ENCODE peak calls at places on chromosomes 3 and 15, in six cellular contexts. One of them, this sample, is unnamed.

GRCh38 chr15:89486726-89487050 is 9.7 kb downstream of the RHCG start:
- DNase-seq in GM12864: peak
- DNase-seq in osteoblast: no peak
- DNase-seq in nephron progenitor cell: no peak
- DNase-seq in endothelial cell of umbilical vein: no peak
- DNase-seq in GM20000: no peak
- DNase-seq in this sample: no peak

GRCh38 chr3:150681037-150681436 is 22.7 kb downstream of the ERICH6 start:
- DNase-seq in GM12864: peak
- DNase-seq in osteoblast: no peak
- DNase-seq in nephron progenitor cell: no peak
- DNase-seq in endothelial cell of umbilical vein: no peak
- DNase-seq in GM20000: peak
- DNase-seq in this sample: no peak

GRCh38 chr3:194615221-194615620 is 18.0 kb downstream of the TMEM44 start:
- DNase-seq in GM12864: no peak
- DNase-seq in osteoblast: no peak
- DNase-seq in nephron progenitor cell: no peak
- DNase-seq in endothelial cell of umbilical vein: no peak
- DNase-seq in GM20000: no peak
- DNase-seq in this sample: no peak

GRCh38 chr15:100766225-100767001 is 113.2 kb upstream of the ALDH1A3 start:
- DNase-seq in GM12864: no peak
- DNase-seq in osteoblast: peak
- DNase-seq in nephron progenitor cell: peak
- DNase-seq in endothelial cell of umbilical vein: no peak
- DNase-seq in GM20000: peak
- DNase-seq in this sample: no peak

GRCh38 chr15:60118146-60118545 is 114.0 kb downstream of the FOXB1 start:
- DNase-seq in GM12864: no peak
- DNase-seq in osteoblast: no peak
- DNase-seq in nephron progenitor cell: peak
- DNase-seq in endothelial cell of umbilical vein: no peak
- DNase-seq in GM20000: no peak
- DNase-seq in this sample: no peak

GRCh38 chr3:59922226-59922625 is 872.4 kb upstream of the CFAP20DC start:
- DNase-seq in GM12864: no peak
- DNase-seq in osteoblast: peak
- DNase-seq in nephron progenitor cell: no peak
- DNase-seq in endothelial cell of umbilical vein: no peak
- DNase-seq in GM20000: no peak
- DNase-seq in this sample: no peak

GRCh38 chr3:110583373-110583935 is 488.2 kb upstream of the NECTIN3 start:
- DNase-seq in GM12864: no peak
- DNase-seq in osteoblast: peak
- DNase-seq in nephron progenitor cell: no peak
- DNase-seq in endothelial cell of umbilical vein: no peak
- DNase-seq in GM20000: no peak
- DNase-seq in this sample: peak

GRCh38 chr3:49567406-49567805 is 13.1 kb downstream of the BSN start:
- DNase-seq in GM12864: no peak
- DNase-seq in osteoblast: no peak
- DNase-seq in nephron progenitor cell: no peak
- DNase-seq in endothelial cell of umbilical vein: no peak
- DNase-seq in GM20000: no peak
- DNase-seq in this sample: no peak

GRCh38 chr3:71227344-71227743 is 356.2 kb downstream of the FOXP1 start:
- DNase-seq in GM12864: no peak
- DNase-seq in osteoblast: no peak
- DNase-seq in nephron progenitor cell: no peak
- DNase-seq in endothelial cell of umbilical vein: peak
- DNase-seq in GM20000: peak
- DNase-seq in this sample: no peak

GRCh38 chr15:40769310-40770146 is at the start of gene C15orf62:
- DNase-seq in GM12864: no peak
- DNase-seq in osteoblast: peak
- DNase-seq in nephron progenitor cell: no peak
- DNase-seq in endothelial cell of umbilical vein: peak
- DNase-seq in GM20000: peak
- DNase-seq in this sample: peak

GRCh38 chr15:28901987-28902745 is 16.4 kb downstream of the APBA2 start:
- DNase-seq in GM12864: no peak
- DNase-seq in osteoblast: no peak
- DNase-seq in nephron progenitor cell: no peak
- DNase-seq in endothelial cell of umbilical vein: no peak
- DNase-seq in GM20000: no peak
- DNase-seq in this sample: no peak

GRCh38 chr3:43838877-43839276 is 148.1 kb downstream of the ABHD5 start:
- DNase-seq in GM12864: no peak
- DNase-seq in osteoblast: no peak
- DNase-seq in nephron progenitor cell: no peak
- DNase-seq in endothelial cell of umbilical vein: no peak
- DNase-seq in GM20000: no peak
- DNase-seq in this sample: no peak

GRCh38 chr15:100601158-100601557 is 826 bp downstream of the LINS1 start:
- DNase-seq in GM12864: no peak
- DNase-seq in osteoblast: no peak
- DNase-seq in nephron progenitor cell: peak
- DNase-seq in endothelial cell of umbilical vein: peak
- DNase-seq in GM20000: no peak
- DNase-seq in this sample: peak

GRCh38 chr15:43492266-43492665 is 690 bp downstream of the TP53BP1 start:
- DNase-seq in GM12864: no peak
- DNase-seq in osteoblast: no peak
- DNase-seq in nephron progenitor cell: no peak
- DNase-seq in endothelial cell of umbilical vein: peak
- DNase-seq in GM20000: no peak
- DNase-seq in this sample: no peak

GRCh38 chr15:62742409-62743171 is 300.0 kb upstream of the TPM1 start:
- DNase-seq in GM12864: peak
- DNase-seq in osteoblast: peak
- DNase-seq in nephron progenitor cell: peak
- DNase-seq in endothelial cell of umbilical vein: peak
- DNase-seq in GM20000: peak
- DNase-seq in this sample: peak

GRCh38 chr15:82828064-82828463 is 18.6 kb downstream of the WHAMM start:
- DNase-seq in GM12864: no peak
- DNase-seq in osteoblast: peak
- DNase-seq in nephron progenitor cell: no peak
- DNase-seq in endothelial cell of umbilical vein: no peak
- DNase-seq in GM20000: no peak
- DNase-seq in this sample: no peak

GRCh38 chr15:48388017-48388936 is 57.0 kb downstream of the DUT start:
- DNase-seq in GM12864: no peak
- DNase-seq in osteoblast: no peak
- DNase-seq in nephron progenitor cell: no peak
- DNase-seq in endothelial cell of umbilical vein: no peak
- DNase-seq in GM20000: no peak
- DNase-seq in this sample: peak

GRCh38 chr3:194142156-194142910 is 6.4 kb downstream of the HES1 start:
- DNase-seq in GM12864: no peak
- DNase-seq in osteoblast: peak
- DNase-seq in nephron progenitor cell: no peak
- DNase-seq in endothelial cell of umbilical vein: peak
- DNase-seq in GM20000: no peak
- DNase-seq in this sample: no peak

GRCh38 chr3:169659096-169659521 is 4.4 kb downstream of the MECOM start:
- DNase-seq in GM12864: no peak
- DNase-seq in osteoblast: no peak
- DNase-seq in nephron progenitor cell: peak
- DNase-seq in endothelial cell of umbilical vein: no peak
- DNase-seq in GM20000: no peak
- DNase-seq in this sample: no peak

GRCh38 chr15:22887157-22887951 is 48.9 kb downstream of the NIPA2 start:
- DNase-seq in GM12864: no peak
- DNase-seq in osteoblast: peak
- DNase-seq in nephron progenitor cell: no peak
- DNase-seq in endothelial cell of umbilical vein: no peak
- DNase-seq in GM20000: no peak
- DNase-seq in this sample: peak

GRCh38 chr3:195766671-195767070 is 45.1 kb downstream of the MUC4 start:
- DNase-seq in GM12864: no peak
- DNase-seq in osteoblast: peak
- DNase-seq in nephron progenitor cell: no peak
- DNase-seq in endothelial cell of umbilical vein: no peak
- DNase-seq in GM20000: no peak
- DNase-seq in this sample: no peak

GRCh38 chr15:31499236-31499952 is 172.8 kb downstream of the KLF13 start:
- DNase-seq in GM12864: no peak
- DNase-seq in osteoblast: no peak
- DNase-seq in nephron progenitor cell: no peak
- DNase-seq in endothelial cell of umbilical vein: no peak
- DNase-seq in GM20000: no peak
- DNase-seq in this sample: no peak

GRCh38 chr3:107899996-107900651 is 190.7 kb downstream of the CD47 start:
- DNase-seq in GM12864: no peak
- DNase-seq in osteoblast: no peak
- DNase-seq in nephron progenitor cell: no peak
- DNase-seq in endothelial cell of umbilical vein: no peak
- DNase-seq in GM20000: no peak
- DNase-seq in this sample: peak

GRCh38 chr15:69793783-69794451 is 303.8 kb downstream of the TLE3 start:
- DNase-seq in GM12864: no peak
- DNase-seq in osteoblast: peak
- DNase-seq in nephron progenitor cell: no peak
- DNase-seq in endothelial cell of umbilical vein: no peak
- DNase-seq in GM20000: no peak
- DNase-seq in this sample: no peak

GRCh38 chr15:51876169-51876568 is 46.7 kb downstream of the TMOD3 start:
- DNase-seq in GM12864: no peak
- DNase-seq in osteoblast: no peak
- DNase-seq in nephron progenitor cell: no peak
- DNase-seq in endothelial cell of umbilical vein: no peak
- DNase-seq in GM20000: no peak
- DNase-seq in this sample: no peak

GRCh38 chr15:89964555-89964954 is 36.6 kb upstream of the ZNF710 start:
- DNase-seq in GM12864: no peak
- DNase-seq in osteoblast: no peak
- DNase-seq in nephron progenitor cell: no peak
- DNase-seq in endothelial cell of umbilical vein: no peak
- DNase-seq in GM20000: no peak
- DNase-seq in this sample: no peak

GRCh38 chr15:52481915-52482314 is 46.8 kb downstream of the MYO5A start:
- DNase-seq in GM12864: peak
- DNase-seq in osteoblast: peak
- DNase-seq in nephron progenitor cell: no peak
- DNase-seq in endothelial cell of umbilical vein: peak
- DNase-seq in GM20000: peak
- DNase-seq in this sample: peak

GRCh38 chr15:44697014-44697413 is 14.1 kb downstream of the PATL2 start:
- DNase-seq in GM12864: no peak
- DNase-seq in osteoblast: no peak
- DNase-seq in nephron progenitor cell: no peak
- DNase-seq in endothelial cell of umbilical vein: no peak
- DNase-seq in GM20000: no peak
- DNase-seq in this sample: no peak

GRCh38 chr15:44695274-44695673 is 15.8 kb downstream of the PATL2 start:
- DNase-seq in GM12864: no peak
- DNase-seq in osteoblast: no peak
- DNase-seq in nephron progenitor cell: no peak
- DNase-seq in endothelial cell of umbilical vein: no peak
- DNase-seq in GM20000: no peak
- DNase-seq in this sample: no peak

GRCh38 chr15:44692659-44693058 is 18.5 kb downstream of the PATL2 start:
- DNase-seq in GM12864: no peak
- DNase-seq in osteoblast: peak
- DNase-seq in nephron progenitor cell: no peak
- DNase-seq in endothelial cell of umbilical vein: no peak
- DNase-seq in GM20000: no peak
- DNase-seq in this sample: no peak

GRCh38 chr15:44694416-44694815 is 16.7 kb downstream of the PATL2 start:
- DNase-seq in GM12864: no peak
- DNase-seq in osteoblast: no peak
- DNase-seq in nephron progenitor cell: no peak
- DNase-seq in endothelial cell of umbilical vein: no peak
- DNase-seq in GM20000: no peak
- DNase-seq in this sample: no peak

GRCh38 chr15:44698651-44699050 is 12.5 kb downstream of the PATL2 start:
- DNase-seq in GM12864: no peak
- DNase-seq in osteoblast: no peak
- DNase-seq in nephron progenitor cell: no peak
- DNase-seq in endothelial cell of umbilical vein: no peak
- DNase-seq in GM20000: no peak
- DNase-seq in this sample: no peak
- TF ChIP-seq CTCF in GM12864: no peak
- TF ChIP-seq CTCF in osteoblast: no peak
- TF ChIP-seq CTCF in nephron progenitor cell: no peak
- TF ChIP-seq CTCF in endothelial cell of umbilical vein: no peak
- TF ChIP-seq CTCF in GM20000: no peak
- TF ChIP-seq CTCF in this sample: no peak

GRCh38 chr15:74843445-74843828 is 481 bp upstream of the ULK3 start:
- DNase-seq in GM12864: no peak
- DNase-seq in osteoblast: no peak
- DNase-seq in nephron progenitor cell: no peak
- DNase-seq in endothelial cell of umbilical vein: no peak
- DNase-seq in GM20000: no peak
- DNase-seq in this sample: no peak
- TF ChIP-seq CTCF in GM12864: no peak
- TF ChIP-seq CTCF in osteoblast: no peak
- TF ChIP-seq CTCF in nephron progenitor cell: no peak
- TF ChIP-seq CTCF in endothelial cell of umbilical vein: no peak
- TF ChIP-seq CTCF in GM20000: no peak
- TF ChIP-seq CTCF in this sample: no peak

GRCh38 chr15:85276921-85277320 is 103.5 kb upstream of the AKAP13 start:
- DNase-seq in GM12864: no peak
- DNase-seq in osteoblast: no peak
- DNase-seq in nephron progenitor cell: no peak
- DNase-seq in endothelial cell of umbilical vein: no peak
- DNase-seq in GM20000: no peak
- DNase-seq in this sample: no peak
- TF ChIP-seq CTCF in GM12864: no peak
- TF ChIP-seq CTCF in osteoblast: no peak
- TF ChIP-seq CTCF in nephron progenitor cell: no peak
- TF ChIP-seq CTCF in endothelial cell of umbilical vein: no peak
- TF ChIP-seq CTCF in GM20000: no peak
- TF ChIP-seq CTCF in this sample: no peak

DNA sequence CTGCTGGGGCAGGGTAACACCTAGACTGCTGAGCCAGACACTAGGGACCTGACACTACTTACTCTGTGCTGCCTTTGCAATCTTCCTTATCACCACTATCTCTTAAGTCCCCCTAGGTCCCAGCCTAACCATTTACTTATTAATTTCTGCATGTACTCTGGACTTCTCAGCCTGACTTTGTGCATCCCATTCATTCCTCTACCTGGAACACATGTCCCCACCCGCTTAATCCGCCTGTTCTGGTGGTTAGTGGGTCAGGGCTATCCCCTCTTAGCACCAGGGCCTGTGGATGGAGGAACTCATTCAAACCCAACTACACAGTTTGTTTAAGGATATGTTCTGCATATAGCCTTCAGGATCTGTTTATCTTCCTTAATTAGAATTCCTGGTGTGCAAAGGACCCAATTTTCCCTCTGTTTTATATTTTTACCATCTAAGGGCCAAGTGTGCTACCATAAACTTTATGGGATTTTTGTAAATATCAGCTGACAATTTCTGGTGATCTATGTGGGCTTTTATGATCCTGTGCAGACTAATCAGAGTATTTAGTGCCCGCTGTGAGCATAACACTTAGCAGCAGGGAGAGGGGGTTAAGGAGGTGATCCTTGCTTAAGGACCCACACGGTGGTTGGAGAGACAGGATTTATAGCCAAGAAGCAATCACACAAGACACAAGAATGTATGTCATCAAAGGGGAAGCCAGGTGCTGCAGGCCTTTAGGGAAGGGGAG is 4.8 kb upstream of the CACNA1D start:
- DNase-seq in GM12864: no peak
- DNase-seq in osteoblast: no peak
- DNase-seq in nephron progenitor cell: peak
- DNase-seq in endothelial cell of umbilical vein: no peak
- DNase-seq in GM20000: no peak
- DNase-seq in this sample: no peak
- TF ChIP-seq CTCF in GM12864: no peak
- TF ChIP-seq CTCF in osteoblast: no peak
- TF ChIP-seq CTCF in nephron progenitor cell: no peak
- TF ChIP-seq CTCF in endothelial cell of umbilical vein: no peak
- TF ChIP-seq CTCF in GM20000: no peak
- TF ChIP-seq CTCF in this sample: no peak

This sample was measured in foreskin fibroblast.